ENCODE peak calls at places on chromosomes 7 and 10, in seven cellular contexts. V, U, F, E, B, J and L are unnamed samples.

GRCh38 chr7:44638611-44639557 is 32.5 kb downstream of the OGDH start:
- DNase-seq in V (peak), U (peak), F (peak), E (no peak), B (peak), J (no peak), L (peak)

GRCh38 chr10:44307691-44308090 is 77.2 kb downstream of the CXCL12 start:
- DNase-seq in V (no peak), U (no peak), F (no peak), E (no peak), B (no peak), J (no peak), L (no peak)

GRCh38 chr7:93165447-93165846 is 17.3 kb upstream of the SAMD9L start:
- DNase-seq in V (no peak), U (no peak), F (no peak), E (no peak), B (peak), J (no peak), L (no peak)

GRCh38 chr10:35025916-35026315 is 64.2 kb downstream of the CUL2 start:
- DNase-seq in V (no peak), U (no peak), F (no peak), E (no peak), B (no peak), J (no peak), L (no peak)

GRCh38 chr7:150399861-150400778 is 21.0 kb downstream of the ZNF775 start:
- DNase-seq in V (no peak), U (no peak), F (no peak), E (no peak), B (no peak), J (no peak), L (no peak)

GRCh38 chr7:27192546-27193334 is 7.2 kb downstream of the HOXA13 start:
- DNase-seq in V (no peak), U (no peak), F (no peak), E (no peak), B (no peak), J (no peak), L (no peak)

GRCh38 chr10:71589617-71590551 is 129.7 kb downstream of the C10orf105 start:
- DNase-seq in V (no peak), U (no peak), F (no peak), E (no peak), B (no peak), J (no peak), L (no peak)

GRCh38 chr10:123562811-123563580 is 103.2 kb upstream of the GPR26 start:
- DNase-seq in V (no peak), U (no peak), F (no peak), E (no peak), B (no peak), J (no peak), L (no peak)

GRCh38 chr7:96654630-96655188 is 54.9 kb downstream of the SEM1 start:
- DNase-seq in V (no peak), U (no peak), F (no peak), E (no peak), B (no peak), J (no peak), L (no peak)

GRCh38 chr7:46178685-46179084 is 257.6 kb upstream of the IGFBP3 start:
- DNase-seq in V (no peak), U (no peak), F (peak), E (no peak), B (no peak), J (no peak), L (no peak)

GRCh38 chr10:23200997-23201652 is 9.0 kb downstream of the PTF1A start:
- DNase-seq in V (no peak), U (no peak), F (no peak), E (no peak), B (peak), J (no peak), L (no peak)

GRCh38 chr10:61280303-61280702 is 172.9 kb downstream of the TMEM26 start:
- DNase-seq in V (no peak), U (no peak), F (peak), E (no peak), B (no peak), J (no peak), L (no peak)

GRCh38 chr10:24912214-24912613 is 40.2 kb downstream of the PRTFDC1 start:
- DNase-seq in V (no peak), U (no peak), F (no peak), E (no peak), B (no peak), J (no peak), L (no peak)

GRCh38 chr10:124671486-124672075 is 72.6 kb downstream of the FAM53B start:
- DNase-seq in V (peak), U (no peak), F (no peak), E (peak), B (no peak), J (no peak), L (peak)